ENCODE peak calls at places on chromosomes 6 and 20, in five cellular contexts. Y is progenitor cell of endocrine pancreas, L is PC-9, H is bronchial epithelial cell, T is lower leg skin. D is an unnamed sample.

GRCh38 chr6:35512740-35513139 is at the start of gene TULP1:
- DNase-seq in Y (no peak), L (no peak), H (no peak), T (no peak), D (no peak)

GRCh38 chr20:32893878-32894483 is 35.3 kb downstream of the EFCAB8 start:
- DNase-seq in Y (no peak), L (peak; percentile 20), H (no peak), T (no peak), D (no peak)

GRCh38 chr20:51542033-51542893 is at the start of gene NFATC2:
- DNase-seq in Y (peak; percentile 37), L (peak; percentile 76), H (no peak), T (no peak), D (no peak)

GRCh38 chr20:29086938-29087337 is 2170.5 kb upstream of the DEFB115 start:
- DNase-seq in Y (no peak), L (no peak), H (no peak), T (no peak), D (no peak)

GRCh38 chr6:141540207-141540606 is 592.5 kb upstream of the GJE1 start:
- DNase-seq in Y (no peak), L (no peak), H (no peak), T (no peak), D (no peak)

GRCh38 chr6:116624036-116624805 is 7.9 kb downstream of the RSPH4A start:
- DNase-seq in Y (no peak), L (no peak), H (peak; percentile 67), T (no peak), D (no peak)

GRCh38 chr6:33667776-33668175 is 43.7 kb downstream of the UQCC2 start:
- DNase-seq in Y (no peak), L (no peak), H (no peak), T (no peak), D (no peak)

GRCh38 chr6:72911463-72912153 is 289.7 kb downstream of the KCNQ5 start:
- DNase-seq in Y (no peak), L (no peak), H (peak; percentile 12), T (no peak), D (peak; percentile 2)

GRCh38 chr20:39795401-39796272 is 833.5 kb downstream of the DHX35 start:
- DNase-seq in Y (no peak), L (no peak), H (peak; percentile 91), T (no peak), D (no peak)

GRCh38 chr6:41756354-41756753 is 9.2 kb upstream of the PGC start:
- DNase-seq in Y (no peak), L (no peak), H (no peak), T (no peak), D (no peak)

GRCh38 chr6:31356216-31356945 is 598 bp downstream of the HLA-B start:
- DNase-seq in Y (no peak), L (no peak), H (no peak), T (no peak), D (no peak)

GRCh38 chr20:46657137-46657536 is 5.9 kb upstream of the SLC13A3 start:
- DNase-seq in Y (no peak), L (no peak), H (no peak), T (no peak), D (no peak)

GRCh38 chr6:43771858-43772570 is 2.0 kb downstream of the VEGFA start:
- DNase-seq in Y (peak; percentile 48), L (peak; percentile 69), H (no peak), T (peak; percentile 51), D (no peak)

DNA sequence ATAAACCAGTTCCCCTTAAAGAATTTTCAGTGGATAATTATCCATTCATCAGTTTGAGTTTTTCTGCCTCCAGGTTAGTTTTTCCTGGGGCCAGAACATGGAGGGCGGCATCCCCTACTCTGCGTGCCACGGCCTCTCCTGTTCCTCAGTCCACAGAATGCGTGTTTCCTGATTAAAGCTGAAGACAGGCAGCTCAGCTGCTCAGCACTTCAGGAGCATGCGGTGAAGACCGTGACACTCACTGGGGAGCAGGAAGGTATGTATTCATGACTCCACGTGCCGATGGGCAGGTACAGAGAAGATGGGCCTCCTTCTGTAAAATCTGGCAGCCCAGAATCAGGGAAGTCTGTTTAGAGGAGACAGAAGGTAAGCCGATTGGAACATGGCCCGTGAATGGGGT is 2.0 kb upstream of the THBS2 start:
- DNase-seq in Y (no peak), L (no peak), H (no peak), T (no peak), D (no peak)
- TF ChIP-seq CTCF in Y (no peak), L (no peak), H (no peak), T (no peak), D (no peak)

DNA sequence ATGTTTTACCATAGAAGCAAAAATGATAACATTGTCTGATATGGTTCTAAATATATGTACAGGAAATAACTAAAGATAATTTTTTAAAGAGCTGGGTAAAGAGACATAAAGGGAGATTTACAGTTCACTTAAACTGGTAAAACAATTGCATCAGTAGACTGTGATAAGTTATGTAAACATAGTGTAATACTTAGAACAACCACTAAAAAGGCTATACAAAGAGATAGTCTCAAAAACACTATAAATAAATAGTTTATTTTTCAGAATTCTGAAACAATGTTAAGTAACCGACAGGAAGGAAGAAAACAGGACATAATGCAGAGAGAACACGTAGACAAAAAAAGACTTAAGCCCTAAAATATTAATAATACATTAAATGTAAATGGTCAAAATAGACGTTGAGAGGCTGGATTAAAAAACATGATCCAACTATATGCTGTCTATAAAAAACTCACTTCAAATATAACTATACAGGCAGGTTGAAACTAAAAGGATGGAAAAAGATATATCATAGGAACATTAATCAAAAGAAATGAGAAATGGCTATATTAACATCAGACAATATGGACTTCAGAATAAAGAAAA is 32.7 kb upstream of the ATXN1 start:
- DNase-seq in Y (no peak), L (no peak), H (no peak), T (no peak), D (no peak)
- TF ChIP-seq CTCF in Y (peak; percentile 22), L (peak; percentile 34), H (no peak), T (no peak), D (no peak)

GRCh38 chr6:75932067-75932466 is 140.4 kb downstream of the IMPG1 start:
- DNase-seq in Y (peak; percentile 34), L (peak; percentile 18), H (peak; percentile 19), T (no peak), D (no peak)
- TF ChIP-seq CTCF in Y (peak; percentile 92), L (peak; percentile 63), H (peak; percentile 38), T (no peak), D (peak; percentile 15)

GRCh38 chr6:108840919-108841318 is 7.3 kb upstream of the ARMC2 start:
- DNase-seq in Y (no peak), L (no peak), H (no peak), T (no peak), D (no peak)

GRCh38 chr6:108836061-108836460 is 12.2 kb upstream of the ARMC2 start:
- DNase-seq in Y (no peak), L (no peak), H (no peak), T (no peak), D (no peak)

GRCh38 chr6:108839068-108839467 is 9.2 kb upstream of the ARMC2 start:
- DNase-seq in Y (no peak), L (no peak), H (no peak), T (no peak), D (no peak)

GRCh38 chr6:108837236-108837971 is 10.8 kb upstream of the ARMC2 start:
- DNase-seq in Y (no peak), L (no peak), H (no peak), T (no peak), D (no peak)

GRCh38 chr6:108838101-108838717 is 10.0 kb upstream of the ARMC2 start:
- DNase-seq in Y (peak; percentile 34), L (no peak), H (peak; percentile 49), T (no peak), D (no peak)
- TF ChIP-seq CTCF in Y (peak; percentile 59), L (no peak), H (peak; percentile 40), T (no peak), D (peak; percentile 8)

GRCh38 chr20:60037120-60037499 is 78.9 kb downstream of the CDH26 start:
- DNase-seq in Y (no peak), L (no peak), H (peak; percentile 21), T (no peak), D (no peak)
- TF ChIP-seq CTCF in Y (peak; percentile 29), L (no peak), H (no peak), T (no peak), D (no peak)

D was measured in AG09319.